ENCODE peak calls at places on chromosomes 3 and 15, in seven cellular contexts. B is transverse colon, D is NCI-H1105, K is epithelial cell of esophagus, S is IMR-90, U is endothelial cell, L is amniotic stem cell. N is an unnamed sample.

GRCh38 chr15:52183562-52184173 is 7.5 kb downstream of the GNB5 start:
- DNase-seq in B (peak), D (no peak), K (peak), S (peak), U (peak), L (no peak), N (no peak)

GRCh38 chr3:39362177-39362576 is 21.0 kb upstream of the SLC25A38 start:
- DNase-seq in B (no peak), D (no peak), K (peak), S (no peak), U (no peak), L (no peak), N (peak)

GRCh38 chr3:52444860-52445793 is at the start of gene SEMA3G:
- DNase-seq in B (peak), D (no peak), K (peak), S (peak), U (peak), L (no peak), N (peak)

GRCh38 chr15:101684384-101684783 is 32.2 kb upstream of the TM2D3 start:
- DNase-seq in B (no peak), D (no peak), K (peak), S (peak), U (no peak), L (no peak), N (no peak)

GRCh38 chr15:83871808-83872559 is 218.1 kb downstream of the ADAMTSL3 start:
- DNase-seq in B (no peak), D (no peak), K (peak), S (peak), U (no peak), L (no peak), N (no peak)

GRCh38 chr15:98743177-98743576 is 94.8 kb downstream of the IGF1R start:
- DNase-seq in B (no peak), D (no peak), K (peak), S (no peak), U (no peak), L (no peak), N (no peak)

GRCh38 chr15:42215854-42216829 is 8.0 kb upstream of the VPS39 start:
- DNase-seq in B (no peak), D (no peak), K (no peak), S (no peak), U (no peak), L (no peak), N (no peak)

GRCh38 chr3:3110299-3110630 is at the start of gene IL5RA:
- DNase-seq in B (no peak), D (no peak), K (no peak), S (no peak), U (no peak), L (no peak), N (peak)

GRCh38 chr3:99848433-99848832 is 30.8 kb downstream of the CMSS1 start:
- DNase-seq in B (no peak), D (no peak), K (no peak), S (no peak), U (no peak), L (no peak), N (no peak)

GRCh38 chr3:48240000-48240710 is 749 bp upstream of the ZNF589 start:
- DNase-seq in B (no peak), D (no peak), K (no peak), S (no peak), U (peak), L (no peak), N (no peak)

GRCh38 chr15:82951472-82952155 is 906 bp downstream of the HOMER2 start:
- DNase-seq in B (no peak), D (no peak), K (peak), S (no peak), U (no peak), L (no peak), N (no peak)

GRCh38 chr3:71536376-71536965 is 47.1 kb downstream of the FOXP1 start:
- DNase-seq in B (no peak), D (no peak), K (peak), S (peak), U (no peak), L (no peak), N (no peak)

GRCh38 chr3:58073315-58074125 is 65.3 kb downstream of the FLNB start:
- DNase-seq in B (no peak), D (no peak), K (no peak), S (no peak), U (no peak), L (no peak), N (no peak)

GRCh38 chr3:197017003-197017402 is 12.6 kb downstream of the MELTF start:
- DNase-seq in B (no peak), D (no peak), K (no peak), S (no peak), U (no peak), L (no peak), N (no peak)

GRCh38 chr15:75008249-75009017 is 13.1 kb downstream of the SCAMP5 start:
- DNase-seq in B (no peak), D (no peak), K (no peak), S (no peak), U (no peak), L (no peak), N (no peak)

GRCh38 chr15:55357774-55358173 is 38.8 kb downstream of the PIGB start:
- DNase-seq in B (no peak), D (no peak), K (peak), S (peak), U (no peak), L (no peak), N (no peak)

GRCh38 chr3:16132190-16132589 is 42.3 kb upstream of the GALNT15 start:
- DNase-seq in B (no peak), D (no peak), K (peak), S (no peak), U (no peak), L (no peak), N (no peak)

GRCh38 chr3:62238003-62238402 is 135.3 kb downstream of the FEZF2 start:
- DNase-seq in B (no peak), D (no peak), K (no peak), S (no peak), U (no peak), L (no peak), N (no peak)

GRCh38 chr15:69484837-69485236 is 32.2 kb downstream of the RPLP1 start:
- DNase-seq in B (peak), D (no peak), K (no peak), S (no peak), U (no peak), L (no peak), N (no peak)

GRCh38 chr15:59501531-59502113 is 63.6 kb downstream of the FAM81A start:
- DNase-seq in B (peak), D (no peak), K (peak), S (peak), U (peak), L (no peak), N (peak)

GRCh38 chr3:172135766-172136729 is 96.7 kb downstream of the FNDC3B start:
- DNase-seq in B (no peak), D (no peak), K (peak), S (peak), U (no peak), L (peak), N (no peak)

GRCh38 chr15:27219636-27220035 is 248.7 kb downstream of the GABRG3 start:
- DNase-seq in B (no peak), D (no peak), K (no peak), S (no peak), U (no peak), L (no peak), N (no peak)

N was measured in NCI-H774.